ENCODE peak calls at places on chromosomes 2 and 18, in four cellular contexts. One of them, this sample, is unnamed.

GRCh38 chr2:12105180-12105579 is 358.7 kb downstream of the LPIN1 start:
- DNase-seq in stomach: no peak
- DNase-seq in GM23338: no peak
- DNase-seq in breast epithelium: no peak
- DNase-seq in this sample: no peak

GRCh38 chr18:55488473-55488872 is 99.5 kb downstream of the TCF4 start:
- DNase-seq in breast epithelium: no peak
- DNase-seq in GM23338: peak
- DNase-seq in stomach: no peak
- DNase-seq in this sample: no peak

GRCh38 chr2:127763776-127764175 is 47.2 kb downstream of the WDR33 start:
- DNase-seq in stomach: no peak
- DNase-seq in breast epithelium: no peak
- DNase-seq in GM23338: no peak
- DNase-seq in this sample: no peak

GRCh38 chr2:212728717-212729116 is 190.1 kb upstream of the ERBB4 start:
- DNase-seq in breast epithelium: no peak
- DNase-seq in stomach: no peak
- DNase-seq in GM23338: no peak
- DNase-seq in this sample: no peak

GRCh38 chr2:222364280-222364895 is 60.0 kb upstream of the SGPP2 start:
- DNase-seq in stomach: no peak
- DNase-seq in GM23338: no peak
- DNase-seq in breast epithelium: no peak
- DNase-seq in this sample: no peak

GRCh38 chr18:14936313-14936712 is 188.3 kb downstream of the ANKRD30B start:
- DNase-seq in breast epithelium: no peak
- DNase-seq in GM23338: no peak
- DNase-seq in stomach: no peak
- DNase-seq in this sample: no peak

GRCh38 chr18:67232406-67232805 is 284.1 kb downstream of the DSEL start:
- DNase-seq in GM23338: peak
- DNase-seq in stomach: no peak
- DNase-seq in breast epithelium: no peak
- DNase-seq in this sample: no peak

GRCh38 chr18:24725644-24726043 is 265.2 kb downstream of the HRH4 start:
- DNase-seq in breast epithelium: no peak
- DNase-seq in GM23338: no peak
- DNase-seq in stomach: no peak
- DNase-seq in this sample: no peak

GRCh38 chr2:215950009-215950408 is 63.3 kb downstream of the MREG start:
- DNase-seq in GM23338: peak
- DNase-seq in breast epithelium: no peak
- DNase-seq in stomach: no peak
- DNase-seq in this sample: no peak

GRCh38 chr2:224381913-224382647 is 19.8 kb downstream of the FAM124B start:
- DNase-seq in breast epithelium: no peak
- DNase-seq in stomach: no peak
- DNase-seq in GM23338: no peak
- DNase-seq in this sample: no peak

GRCh38 chr2:54914637-54915036 is 135.6 kb downstream of the RTN4 start:
- DNase-seq in stomach: no peak
- DNase-seq in GM23338: no peak
- DNase-seq in breast epithelium: no peak
- DNase-seq in this sample: no peak

GRCh38 chr2:128315829-128316776 is 2.6 kb downstream of the HS6ST1 start:
- DNase-seq in stomach: peak
- DNase-seq in breast epithelium: peak
- DNase-seq in GM23338: no peak
- DNase-seq in this sample: peak

GRCh38 chr2:159906315-159906714 is 108.3 kb upstream of the CD302 start:
- DNase-seq in breast epithelium: no peak
- DNase-seq in stomach: no peak
- DNase-seq in GM23338: no peak
- DNase-seq in this sample: no peak

GRCh38 chr2:212414699-212415309 is 123.8 kb downstream of the ERBB4 start:
- DNase-seq in breast epithelium: no peak
- DNase-seq in GM23338: no peak
- DNase-seq in stomach: no peak
- DNase-seq in this sample: no peak

GRCh38 chr2:238243496-238244076 is 3.7 kb upstream of the HES6 start:
- DNase-seq in breast epithelium: peak
- DNase-seq in GM23338: peak
- DNase-seq in stomach: no peak
- DNase-seq in this sample: no peak

GRCh38 chr2:1632510-1632909 is 111.8 kb downstream of the PXDN start:
- DNase-seq in stomach: no peak
- DNase-seq in breast epithelium: no peak
- DNase-seq in GM23338: no peak
- DNase-seq in this sample: peak

GRCh38 chr2:136117391-136117841 is 533 bp downstream of the CXCR4 start:
- DNase-seq in GM23338: peak
- DNase-seq in breast epithelium: no peak
- DNase-seq in stomach: peak
- DNase-seq in this sample: no peak

GRCh38 chr2:75268112-75268511 is 68.8 kb upstream of the TACR1 start:
- DNase-seq in breast epithelium: no peak
- DNase-seq in stomach: no peak
- DNase-seq in GM23338: no peak
- DNase-seq in this sample: no peak
- TF ChIP-seq POLR2AphosphoS5 in breast epithelium: no peak
- TF ChIP-seq POLR2AphosphoS5 in stomach: no peak
- TF ChIP-seq POLR2AphosphoS5 in GM23338: no peak
- TF ChIP-seq POLR2AphosphoS5 in this sample: no peak

GRCh38 chr18:10054366-10054765 is 140.6 kb downstream of the VAPA start:
- DNase-seq in breast epithelium: no peak
- DNase-seq in GM23338: no peak
- DNase-seq in stomach: no peak
- DNase-seq in this sample: no peak

GRCh38 chr18:10056506-10056905 is 142.7 kb downstream of the VAPA start:
- DNase-seq in stomach: no peak
- DNase-seq in GM23338: no peak
- DNase-seq in breast epithelium: no peak
- DNase-seq in this sample: no peak

GRCh38 chr18:10057401-10057800 is 143.6 kb downstream of the VAPA start:
- DNase-seq in breast epithelium: no peak
- DNase-seq in stomach: no peak
- DNase-seq in GM23338: no peak
- DNase-seq in this sample: no peak

GRCh38 chr18:10053861-10054260 is 140.0 kb downstream of the VAPA start:
- DNase-seq in GM23338: no peak
- DNase-seq in stomach: no peak
- DNase-seq in breast epithelium: no peak
- DNase-seq in this sample: no peak

GRCh38 chr18:10055125-10055750 is 141.4 kb downstream of the VAPA start:
- DNase-seq in breast epithelium: no peak
- DNase-seq in GM23338: no peak
- DNase-seq in stomach: no peak
- DNase-seq in this sample: peak
- TF ChIP-seq POLR2AphosphoS5 in breast epithelium: no peak
- TF ChIP-seq POLR2AphosphoS5 in GM23338: no peak
- TF ChIP-seq POLR2AphosphoS5 in stomach: no peak
- TF ChIP-seq POLR2AphosphoS5 in this sample: no peak

DNA sequence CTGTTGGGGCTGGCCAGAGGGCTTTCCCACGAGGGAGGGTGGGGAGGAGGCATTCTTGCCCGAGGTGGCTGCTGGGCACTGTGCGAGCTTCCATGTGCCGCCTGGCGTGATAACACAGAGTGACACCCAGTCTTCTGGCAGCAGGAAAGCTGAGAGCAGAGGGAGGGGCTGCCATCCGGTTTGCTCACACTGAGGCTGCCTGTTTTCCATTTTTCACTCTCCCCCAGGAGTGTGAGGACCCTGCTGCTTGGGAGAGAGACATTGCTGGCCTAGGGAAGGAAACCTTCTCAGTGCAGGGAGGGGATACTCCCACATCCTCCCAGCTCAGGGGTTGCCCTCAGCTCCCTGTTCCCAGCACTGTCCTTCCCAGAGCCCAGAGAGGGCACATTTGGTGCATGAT is 73.1 kb downstream of the INHBB start:
- DNase-seq in stomach: peak
- DNase-seq in breast epithelium: peak
- DNase-seq in GM23338: no peak
- DNase-seq in this sample: no peak
- TF ChIP-seq POLR2AphosphoS5 in stomach: no peak
- TF ChIP-seq POLR2AphosphoS5 in breast epithelium: no peak
- TF ChIP-seq POLR2AphosphoS5 in GM23338: no peak
- TF ChIP-seq POLR2AphosphoS5 in this sample: no peak

DNA sequence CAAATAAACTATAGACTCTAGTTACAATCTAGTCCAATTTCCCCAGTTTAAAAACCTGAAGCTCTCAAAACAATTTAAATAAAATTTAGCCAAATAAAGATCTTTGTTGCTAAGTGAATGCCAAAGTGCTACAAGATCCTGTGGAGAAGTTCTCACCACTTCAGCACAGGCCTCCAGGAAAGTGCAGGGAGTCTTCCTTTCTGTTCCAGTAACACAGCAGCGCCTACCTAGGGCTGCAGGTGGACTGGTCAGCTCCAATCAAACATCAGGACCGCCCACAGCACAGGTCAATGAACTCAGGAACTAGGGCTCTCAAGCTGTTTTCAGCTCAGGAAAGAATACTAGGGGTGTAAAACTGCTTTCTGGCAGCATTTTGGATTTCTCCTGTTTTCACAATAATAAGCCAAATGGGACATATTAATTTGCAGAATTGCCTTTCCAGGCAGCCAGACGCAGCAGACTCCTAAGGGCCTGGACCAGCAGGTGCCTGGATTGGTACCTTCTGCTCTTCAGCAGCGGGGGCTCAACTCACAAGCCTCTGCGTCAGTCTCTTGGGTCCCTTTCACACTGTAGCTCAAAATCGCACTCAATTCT is 1.5 kb downstream of the FAM110C start:
- DNase-seq in breast epithelium: no peak
- DNase-seq in GM23338: peak
- DNase-seq in stomach: peak
- DNase-seq in this sample: no peak
- TF ChIP-seq POLR2AphosphoS5 in breast epithelium: no peak
- TF ChIP-seq POLR2AphosphoS5 in GM23338: no peak
- TF ChIP-seq POLR2AphosphoS5 in stomach: no peak
- TF ChIP-seq POLR2AphosphoS5 in this sample: no peak

DNA sequence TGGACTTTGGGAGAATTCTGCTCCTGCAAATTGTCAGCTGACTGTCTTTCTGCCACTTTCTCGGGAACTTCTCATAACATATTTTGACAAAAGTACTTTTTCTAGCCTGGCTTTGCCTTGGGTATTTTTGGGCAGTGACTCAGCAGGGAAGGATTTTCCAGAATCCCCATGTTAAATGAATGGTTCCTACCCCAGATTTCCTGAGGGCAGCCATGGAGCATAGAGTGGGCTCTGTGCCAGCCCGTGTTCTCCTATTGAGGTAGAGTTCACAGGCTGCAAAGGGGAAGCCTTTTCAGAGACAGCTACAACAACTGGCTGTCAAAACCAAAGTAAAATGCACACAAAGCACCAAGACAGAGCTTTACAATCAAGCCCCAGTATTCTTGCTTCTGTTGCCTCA is 59.8 kb downstream of the BMP10 start:
- DNase-seq in breast epithelium: no peak
- DNase-seq in stomach: no peak
- DNase-seq in GM23338: no peak
- DNase-seq in this sample: no peak
- TF ChIP-seq POLR2AphosphoS5 in breast epithelium: no peak
- TF ChIP-seq POLR2AphosphoS5 in stomach: no peak
- TF ChIP-seq POLR2AphosphoS5 in GM23338: no peak
- TF ChIP-seq POLR2AphosphoS5 in this sample: no peak

DNA sequence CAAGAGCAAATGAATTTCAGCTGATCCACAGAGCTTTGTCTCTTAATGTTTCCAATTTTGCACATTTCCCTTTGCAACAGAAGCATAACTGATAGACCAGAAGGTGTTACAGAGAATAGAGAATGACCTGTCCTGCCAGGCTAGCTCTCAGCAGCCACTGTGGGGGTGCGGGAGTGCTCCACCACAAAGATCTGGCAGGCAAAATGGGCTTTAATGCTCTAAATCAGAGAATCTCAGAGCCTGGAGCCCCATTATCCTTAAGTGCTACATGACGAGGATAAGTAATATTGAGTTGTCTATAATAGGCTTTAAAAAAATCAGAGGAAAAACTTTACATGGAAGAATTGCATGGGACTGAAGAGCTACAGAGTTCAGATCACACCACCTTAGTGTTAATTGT is 245.7 kb downstream of the PDE11A start:
- DNase-seq in breast epithelium: no peak
- DNase-seq in stomach: no peak
- DNase-seq in GM23338: no peak
- DNase-seq in this sample: no peak
- TF ChIP-seq POLR2AphosphoS5 in breast epithelium: no peak
- TF ChIP-seq POLR2AphosphoS5 in stomach: no peak
- TF ChIP-seq POLR2AphosphoS5 in GM23338: no peak
- TF ChIP-seq POLR2AphosphoS5 in this sample: no peak

GRCh38 chr2:191150451-191151314 is at the start of gene STAT4:
- DNase-seq in stomach: peak
- DNase-seq in GM23338: peak
- DNase-seq in breast epithelium: no peak
- DNase-seq in this sample: no peak
- TF ChIP-seq POLR2AphosphoS5 in stomach: no peak
- TF ChIP-seq POLR2AphosphoS5 in GM23338: peak
- TF ChIP-seq POLR2AphosphoS5 in breast epithelium: no peak
- TF ChIP-seq POLR2AphosphoS5 in this sample: no peak